ENCODE peak calls at places on chromosomes 4 and X, in seven cellular contexts. One of them, this sample, is unnamed.
A peak's percentile ranks its signal among the peaks of the same experiment; 100 is the strongest.

GRCh38 chr4:60463846-60464502 is 736.2 kb upstream of the ADGRL3 start:
- DNase-seq in DMS153: no peak
- DNase-seq in NCI-H1105: no peak
- DNase-seq in A549: no peak
- DNase-seq in NCI-H2081: no peak
- DNase-seq in cerebellar cortex: peak; percentile 2
- DNase-seq in GM20000: no peak
- DNase-seq in this sample: no peak

GRCh38 chr4:150970685-150971151 is 44.4 kb downstream of the LRBA start:
- DNase-seq in DMS153: no peak
- DNase-seq in NCI-H1105: no peak
- DNase-seq in A549: no peak
- DNase-seq in NCI-H2081: no peak
- DNase-seq in cerebellar cortex: no peak
- DNase-seq in GM20000: peak; percentile 46
- DNase-seq in this sample: no peak

GRCh38 chr4:6318206-6318605 is 48.6 kb downstream of the WFS1 start:
- DNase-seq in DMS153: no peak
- DNase-seq in NCI-H1105: no peak
- DNase-seq in A549: no peak
- DNase-seq in NCI-H2081: no peak
- DNase-seq in cerebellar cortex: no peak
- DNase-seq in GM20000: no peak
- DNase-seq in this sample: no peak

GRCh38 chr4:132299866-132300265 is 849.2 kb upstream of the PCDH10 start:
- DNase-seq in DMS153: no peak
- DNase-seq in NCI-H1105: no peak
- DNase-seq in A549: no peak
- DNase-seq in NCI-H2081: no peak
- DNase-seq in cerebellar cortex: no peak
- DNase-seq in GM20000: no peak
- DNase-seq in this sample: no peak

GRCh38 chr4:32249040-32249439 is 1528.9 kb downstream of the PCDH7 start:
- DNase-seq in DMS153: no peak
- DNase-seq in NCI-H1105: no peak
- DNase-seq in A549: no peak
- DNase-seq in NCI-H2081: no peak
- DNase-seq in cerebellar cortex: no peak
- DNase-seq in GM20000: no peak
- DNase-seq in this sample: no peak

GRCh38 chr4:112910109-112910736 is 139.2 kb upstream of the ANK2 start:
- DNase-seq in DMS153: no peak
- DNase-seq in NCI-H1105: peak; percentile 11
- DNase-seq in A549: no peak
- DNase-seq in NCI-H2081: peak; percentile 10
- DNase-seq in cerebellar cortex: peak; percentile 77
- DNase-seq in GM20000: no peak
- DNase-seq in this sample: no peak

GRCh38 chr4:52711834-52712171 is 39.4 kb downstream of the ERVMER34-1 start:
- DNase-seq in DMS153: no peak
- DNase-seq in NCI-H1105: no peak
- DNase-seq in A549: no peak
- DNase-seq in NCI-H2081: no peak
- DNase-seq in cerebellar cortex: no peak
- DNase-seq in GM20000: no peak
- DNase-seq in this sample: no peak

GRCh38 chrX:80846247-80846646 is 36.6 kb upstream of the BRWD3 start:
- DNase-seq in DMS153: no peak
- DNase-seq in NCI-H1105: no peak
- DNase-seq in A549: no peak
- DNase-seq in NCI-H2081: no peak
- DNase-seq in cerebellar cortex: no peak
- DNase-seq in GM20000: no peak
- DNase-seq in this sample: no peak

GRCh38 chr4:168633071-168633470 is 136.2 kb downstream of the PALLD start:
- DNase-seq in DMS153: no peak
- DNase-seq in NCI-H1105: no peak
- DNase-seq in A549: peak; percentile 36
- DNase-seq in NCI-H2081: no peak
- DNase-seq in cerebellar cortex: no peak
- DNase-seq in GM20000: no peak
- DNase-seq in this sample: no peak

GRCh38 chr4:67071641-67072040 is 473.7 kb downstream of the CENPC start:
- DNase-seq in DMS153: no peak
- DNase-seq in NCI-H1105: no peak
- DNase-seq in A549: no peak
- DNase-seq in NCI-H2081: no peak
- DNase-seq in cerebellar cortex: no peak
- DNase-seq in GM20000: no peak
- DNase-seq in this sample: no peak

GRCh38 chr4:138859249-138859648 is 156.3 kb upstream of the NOCT start:
- DNase-seq in DMS153: no peak
- DNase-seq in NCI-H1105: no peak
- DNase-seq in A549: no peak
- DNase-seq in NCI-H2081: no peak
- DNase-seq in cerebellar cortex: no peak
- DNase-seq in GM20000: no peak
- DNase-seq in this sample: no peak

GRCh38 chr4:26412381-26413372 is 77.6 kb downstream of the CCKAR start:
- DNase-seq in DMS153: no peak
- DNase-seq in NCI-H1105: no peak
- DNase-seq in A549: no peak
- DNase-seq in NCI-H2081: no peak
- DNase-seq in cerebellar cortex: peak; percentile 29
- DNase-seq in GM20000: no peak
- DNase-seq in this sample: no peak

GRCh38 chr4:118834960-118835895 is 698 bp downstream of the SEC24D start:
- DNase-seq in DMS153: peak; percentile 42
- DNase-seq in NCI-H1105: peak; percentile 5
- DNase-seq in A549: peak; percentile 25
- DNase-seq in NCI-H2081: no peak
- DNase-seq in cerebellar cortex: peak; percentile 74
- DNase-seq in GM20000: peak; percentile 71
- DNase-seq in this sample: peak; percentile 30

GRCh38 chr4:11546391-11547160 is 117.9 kb upstream of the HS3ST1 start:
- DNase-seq in DMS153: no peak
- DNase-seq in NCI-H1105: no peak
- DNase-seq in A549: no peak
- DNase-seq in NCI-H2081: no peak
- DNase-seq in cerebellar cortex: no peak
- DNase-seq in GM20000: no peak
- DNase-seq in this sample: no peak

GRCh38 chrX:45843518-45843917 is 642.8 kb upstream of the DIPK2B start:
- DNase-seq in DMS153: no peak
- DNase-seq in NCI-H1105: no peak
- DNase-seq in A549: no peak
- DNase-seq in NCI-H2081: no peak
- DNase-seq in cerebellar cortex: no peak
- DNase-seq in GM20000: peak; percentile 15
- DNase-seq in this sample: no peak